ENCODE peak calls at places on chromosomes 6 and 20, in eight cellular contexts. L, F, A, I, E, C, J and O are unnamed samples.

GRCh38 chr20:46494077-46494476 is 19.3 kb downstream of the ZNF334 start:
- DNase-seq in L (no peak), F (no peak), A (no peak), I (no peak), E (no peak), C (no peak), J (no peak), O (no peak)

GRCh38 chr6:17986656-17987575 is 519 bp downstream of the KIF13A start:
- DNase-seq in L (no peak), F (peak), A (peak), I (peak), E (peak), C (peak), J (peak), O (peak)

GRCh38 chr6:1584996-1585668 is 24.6 kb upstream of the FOXC1 start:
- DNase-seq in L (no peak), F (no peak), A (no peak), I (no peak), E (no peak), C (no peak), J (no peak), O (no peak)

GRCh38 chr6:157677235-157677634 is 145.8 kb upstream of the SNX9 start:
- DNase-seq in L (no peak), F (no peak), A (no peak), I (no peak), E (no peak), C (peak), J (no peak), O (no peak)

GRCh38 chr6:141610741-141611140 is 522.0 kb upstream of the GJE1 start:
- DNase-seq in L (no peak), F (no peak), A (peak), I (no peak), E (no peak), C (peak), J (peak), O (no peak)

GRCh38 chr6:148455225-148455624 is 112.6 kb downstream of the SASH1 start:
- DNase-seq in L (no peak), F (no peak), A (peak), I (no peak), E (no peak), C (peak), J (no peak), O (no peak)

GRCh38 chr6:156857573-156857972 is 80.4 kb downstream of the ARID1B start:
- DNase-seq in L (no peak), F (no peak), A (peak), I (no peak), E (no peak), C (peak), J (no peak), O (no peak)

GRCh38 chr6:5422321-5422915 is 161.1 kb downstream of the FARS2 start:
- DNase-seq in L (no peak), F (peak), A (peak), I (no peak), E (peak), C (peak), J (peak), O (peak)

GRCh38 chr6:95768539-95768938 is 191.2 kb downstream of the MANEA start:
- DNase-seq in L (no peak), F (no peak), A (no peak), I (no peak), E (peak), C (no peak), J (no peak), O (no peak)

GRCh38 chr6:18262812-18263560 is 1.3 kb downstream of the DEK start:
- DNase-seq in L (peak), F (peak), A (peak), I (no peak), E (no peak), C (peak), J (no peak), O (no peak)

GRCh38 chr6:72464246-72464645 is 157.6 kb upstream of the KCNQ5 start:
- DNase-seq in L (no peak), F (no peak), A (peak), I (no peak), E (no peak), C (peak), J (no peak), O (no peak)

GRCh38 chr6:45377041-45377554 is 636 bp downstream of the SUPT3H start:
- DNase-seq in L (no peak), F (no peak), A (peak), I (no peak), E (no peak), C (peak), J (no peak), O (no peak)

GRCh38 chr20:3705970-3706739 is 6.2 kb downstream of the SIGLEC1 start:
- DNase-seq in L (no peak), F (no peak), A (no peak), I (peak), E (no peak), C (no peak), J (no peak), O (no peak)

GRCh38 chr6:38187688-38188590 is 368.4 kb downstream of the ZFAND3 start:
- DNase-seq in L (no peak), F (no peak), A (no peak), I (peak), E (no peak), C (no peak), J (no peak), O (no peak)

GRCh38 chr6:110537208-110538123 is 61.1 kb upstream of the SLC22A16 start:
- DNase-seq in L (no peak), F (no peak), A (peak), I (no peak), E (no peak), C (peak), J (no peak), O (no peak)

GRCh38 chr6:79895382-79896100 is 51.8 kb downstream of the ELOVL4 start:
- DNase-seq in L (no peak), F (no peak), A (no peak), I (no peak), E (no peak), C (no peak), J (no peak), O (no peak)

GRCh38 chr6:93932175-93932574 is 512.8 kb upstream of the EPHA7 start:
- DNase-seq in L (no peak), F (no peak), A (no peak), I (no peak), E (no peak), C (no peak), J (no peak), O (no peak)

GRCh38 chr6:17280552-17281090 is 540 bp upstream of the RBM24 start:
- DNase-seq in L (no peak), F (peak), A (no peak), I (peak), E (peak), C (no peak), J (no peak), O (no peak)

GRCh38 chr20:63652192-63652980 is 838 bp downstream of the STMN3 start:
- DNase-seq in L (peak), F (peak), A (no peak), I (peak), E (peak), C (no peak), J (peak), O (peak)

GRCh38 chr20:25077610-25078169 is 4.3 kb downstream of the VSX1 start:
- DNase-seq in L (no peak), F (no peak), A (peak), I (peak), E (peak), C (peak), J (no peak), O (peak)

GRCh38 chr6:3749390-3749978 is 2.0 kb downstream of the PXDC1 start:
- DNase-seq in L (no peak), F (no peak), A (no peak), I (no peak), E (no peak), C (no peak), J (no peak), O (peak)

GRCh38 chr6:42783876-42784738 is 2.3 kb downstream of the BICRAL start:
- DNase-seq in L (peak), F (no peak), A (no peak), I (no peak), E (no peak), C (peak), J (no peak), O (no peak)

GRCh38 chr6:45965787-45966186 is 49.9 kb downstream of the CLIC5 start:
- DNase-seq in L (no peak), F (no peak), A (peak), I (no peak), E (no peak), C (peak), J (no peak), O (no peak)

GRCh38 chr6:161035981-161036263 is 44.4 kb downstream of the MAP3K4 start:
- DNase-seq in L (no peak), F (no peak), A (no peak), I (no peak), E (no peak), C (no peak), J (no peak), O (no peak)

GRCh38 chr6:85124472-85125428 is 325.1 kb upstream of the NT5E start:
- DNase-seq in L (no peak), F (no peak), A (peak), I (no peak), E (no peak), C (peak), J (no peak), O (no peak)

GRCh38 chr20:29419378-29419777 is 1838.1 kb upstream of the DEFB115 start:
- DNase-seq in L (no peak), F (no peak), A (no peak), I (no peak), E (no peak), C (no peak), J (no peak), O (no peak)

GRCh38 chr20:9043364-9043763 is 25.5 kb upstream of the PLCB4 start:
- DNase-seq in L (no peak), F (no peak), A (no peak), I (no peak), E (no peak), C (no peak), J (no peak), O (no peak)

GRCh38 chr6:74137910-74138309 is 441.9 kb downstream of the CD109 start:
- DNase-seq in L (no peak), F (no peak), A (peak), I (no peak), E (no peak), C (peak), J (no peak), O (no peak)

GRCh38 chr6:43771210-43771857 is 1.3 kb downstream of the VEGFA start:
- DNase-seq in L (peak), F (peak), A (peak), I (peak), E (peak), C (peak), J (peak), O (peak)

GRCh38 chr20:43448748-43449535 is 8.8 kb upstream of the SRSF6 start:
- DNase-seq in L (peak), F (peak), A (peak), I (no peak), E (peak), C (peak), J (peak), O (peak)

GRCh38 chr6:126180585-126180984 is 159.3 kb upstream of the CENPW start:
- DNase-seq in L (no peak), F (no peak), A (peak), I (no peak), E (no peak), C (peak), J (no peak), O (no peak)

GRCh38 chr6:20868397-20869185 is 334.3 kb downstream of the CDKAL1 start:
- DNase-seq in L (no peak), F (no peak), A (no peak), I (no peak), E (peak), C (no peak), J (no peak), O (no peak)

GRCh38 chr6:33668914-33669313 is 42.6 kb downstream of the UQCC2 start:
- DNase-seq in L (peak), F (no peak), A (no peak), I (peak), E (no peak), C (no peak), J (no peak), O (no peak)

GRCh38 chr6:86707545-86708120 is 229.7 kb upstream of the HTR1E start:
- DNase-seq in L (no peak), F (no peak), A (no peak), I (no peak), E (no peak), C (no peak), J (no peak), O (no peak)

GRCh38 chr20:62651285-62652021 is 9.2 kb downstream of the SLCO4A1 start:
- DNase-seq in L (peak), F (peak), A (peak), I (peak), E (no peak), C (peak), J (no peak), O (peak)

GRCh38 chr6:120260713-120261112 is 911.2 kb upstream of the MAN1A1 start:
- DNase-seq in L (no peak), F (no peak), A (no peak), I (no peak), E (no peak), C (no peak), J (no peak), O (no peak)

GRCh38 chr6:147434508-147434907 is 74.0 kb upstream of the SAMD5 start:
- DNase-seq in L (no peak), F (no peak), A (peak), I (no peak), E (no peak), C (peak), J (no peak), O (no peak)

GRCh38 chr6:125913864-125914351 is 42.7 kb upstream of the HINT3 start:
- DNase-seq in L (no peak), F (no peak), A (peak), I (no peak), E (no peak), C (peak), J (peak), O (peak)